ENCODE peak calls at places on chromosomes 6 and 20, in four cellular contexts. P is ovary, A is heart left ventricle, Z is spleen. U is an unnamed sample. For H3K4me1, the result is how much of the 10 kb centered on the place peaks cover.

GRCh38 chr6:67933278-67933677 is 701.8 kb upstream of the ADGRB3 start:
- DNase-seq in P (no peak), A (no peak), Z (no peak), U (no peak)

GRCh38 chr6:108117427-108118358 is 43.2 kb upstream of the OSTM1 start:
- DNase-seq in P (peak), A (peak), Z (peak), U (no peak)

GRCh38 chr20:10171864-10172751 is 46.5 kb upstream of the SNAP25 start:
- DNase-seq in P (peak), A (peak), Z (peak), U (no peak)

GRCh38 chr6:3919130-3919628 is 70.0 kb downstream of the FAM50B start:
- DNase-seq in P (no peak), A (no peak), Z (no peak), U (no peak)

GRCh38 chr20:57576002-57576401 is 15.1 kb downstream of the PCK1 start:
- DNase-seq in P (no peak), A (no peak), Z (peak), U (no peak)

GRCh38 chr6:7468382-7469081 is 72.9 kb upstream of the DSP start:
- DNase-seq in P (peak), A (peak), Z (no peak), U (no peak)

GRCh38 chr6:170423814-170424633 is 117.5 kb downstream of the FAM120B start:
- DNase-seq in P (peak), A (no peak), Z (no peak), U (no peak)

GRCh38 chr6:68639826-68640505 is 4.9 kb downstream of the ADGRB3 start:
- DNase-seq in P (no peak), A (no peak), Z (no peak), U (no peak)

GRCh38 chr6:5968817-5969726 is 37.7 kb downstream of the NRN1 start:
- DNase-seq in P (no peak), A (peak), Z (no peak), U (no peak)

GRCh38 chr20:37095609-37096414 is at the start of gene RBL1:
- DNase-seq in P (peak), A (peak), Z (peak), U (peak)
- TF ChIP-seq POLR2A in P (no peak), A (no peak), Z (no peak), U (no peak)

GRCh38 chr6:31729979-31730630 is 1.0 kb upstream of the DDAH2 start:
- DNase-seq in P (peak), A (peak), Z (peak), U (peak)
- H3K4me1 ChIP-seq in P (under half), A (under half), Z (half or more), U (half or more)

GRCh38 chr6:127918506-127919427 is 17.9 kb upstream of the THEMIS start:
- DNase-seq in P (no peak), A (no peak), Z (no peak), U (no peak)
- TF ChIP-seq POLR2A in P (no peak), A (no peak), Z (no peak), U (no peak)

DNA sequence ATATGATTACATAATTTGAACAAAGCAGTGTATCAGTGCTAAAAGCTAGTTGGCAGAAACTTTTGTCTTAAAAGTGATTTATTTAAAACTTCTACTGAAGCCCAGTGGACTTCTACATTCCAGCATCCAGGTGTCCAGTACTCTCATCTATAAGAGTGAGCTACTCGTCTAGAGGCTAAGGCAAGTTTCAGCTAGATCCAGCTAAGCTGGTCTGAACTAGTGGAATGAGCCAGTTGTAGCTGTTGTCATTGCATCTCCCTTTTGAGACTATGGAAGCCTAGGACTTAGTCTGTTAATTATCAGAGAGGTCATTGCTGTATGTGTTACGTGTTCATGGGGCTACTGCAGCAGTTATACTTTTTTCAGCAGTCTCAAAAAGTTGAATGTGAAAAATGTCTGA is 165.1 kb downstream of the ZFAND3 start:
- DNase-seq in P (no peak), A (no peak), Z (no peak), U (no peak)
- H3K4me1 ChIP-seq in P (under half), A (half or more), Z (half or more), U (half or more)

GRCh38 chr6:33391278-33392167 is at the start of gene KIFC1:
- DNase-seq in P (peak), A (peak), Z (peak), U (peak)
- TF ChIP-seq POLR2A in P (no peak), A (no peak), Z (no peak), U (no peak)

GRCh38 chr20:19808498-19808897 is 50.4 kb downstream of the RIN2 start:
- DNase-seq in P (no peak), A (no peak), Z (no peak), U (no peak)

GRCh38 chr20:19806806-19807691 is 49.0 kb downstream of the RIN2 start:
- DNase-seq in P (no peak), A (no peak), Z (no peak), U (no peak)

GRCh38 chr20:19811231-19811630 is 53.2 kb downstream of the RIN2 start:
- DNase-seq in P (no peak), A (no peak), Z (no peak), U (no peak)

GRCh38 chr20:19807901-19808300 is 49.8 kb downstream of the RIN2 start:
- DNase-seq in P (no peak), A (no peak), Z (no peak), U (no peak)

GRCh38 chr20:19809487-19809886 is 51.4 kb downstream of the RIN2 start:
- DNase-seq in P (no peak), A (no peak), Z (no peak), U (no peak)
- H3K4me1 ChIP-seq in P (under half), A (under half), Z (under half), U (under half)

GRCh38 chr6:158850807-158851115 is 31.6 kb upstream of the EZR start:
- DNase-seq in P (no peak), A (no peak), Z (no peak), U (no peak)

GRCh38 chr6:158852312-158853071 is 33.3 kb upstream of the EZR start:
- DNase-seq in P (no peak), A (no peak), Z (no peak), U (no peak)

GRCh38 chr6:158848441-158848840 is 29.3 kb upstream of the EZR start:
- DNase-seq in P (no peak), A (no peak), Z (no peak), U (no peak)

GRCh38 chr6:158847786-158848185 is 28.6 kb upstream of the EZR start:
- DNase-seq in P (no peak), A (no peak), Z (no peak), U (no peak)

DNA sequence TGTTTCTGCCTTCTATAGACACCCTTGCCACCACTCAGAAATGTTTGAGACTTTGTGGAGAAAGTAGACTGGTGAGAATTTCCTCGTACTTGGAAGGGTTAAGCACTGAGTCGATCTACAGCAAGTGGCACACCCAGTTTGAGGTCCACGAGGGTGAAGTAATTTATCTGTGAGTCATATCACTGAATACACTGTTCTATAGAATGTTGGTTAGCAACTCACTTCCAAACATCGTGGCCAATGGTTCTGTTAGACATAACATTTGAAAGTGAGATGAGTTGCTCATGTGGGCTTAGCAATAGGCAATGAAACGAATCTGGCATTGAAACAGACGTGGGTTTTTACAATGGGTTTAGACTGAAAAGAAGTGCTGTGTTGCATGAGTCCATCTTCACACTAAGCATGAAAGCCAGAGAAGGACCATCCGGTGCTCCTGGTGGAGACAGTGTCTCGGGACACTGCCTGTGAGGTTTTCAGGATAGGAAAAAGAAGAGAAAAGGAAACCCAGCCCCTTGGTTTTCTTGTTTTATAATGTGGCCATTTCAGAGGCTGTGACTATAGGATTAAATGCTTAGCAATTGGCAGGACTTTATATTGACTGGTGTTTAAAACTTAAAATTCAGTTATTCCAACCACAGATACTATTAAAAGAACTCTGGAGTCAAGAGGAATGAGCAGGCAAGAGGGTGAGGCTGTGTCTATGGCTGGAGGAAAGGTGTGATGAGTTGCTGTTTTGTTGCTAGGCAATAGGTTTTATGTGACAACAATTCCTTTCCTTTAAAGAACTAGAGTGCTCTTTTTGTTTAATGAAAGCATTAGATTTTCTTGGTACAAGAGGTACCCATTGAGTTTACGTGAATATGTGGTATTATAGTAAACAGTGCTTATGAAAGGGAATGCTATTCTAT is 31.0 kb upstream of the EZR start:
- DNase-seq in P (no peak), A (no peak), Z (no peak), U (no peak)
- TF ChIP-seq POLR2A in P (no peak), A (no peak), Z (no peak), U (no peak)

GRCh38 chr6:135269399-135270005 is 88.4 kb downstream of the MYB start:
- DNase-seq in P (no peak), A (no peak), Z (no peak), U (no peak)
- H3K4me1 ChIP-seq in P (under half), A (under half), Z (under half), U (under half)

DNA sequence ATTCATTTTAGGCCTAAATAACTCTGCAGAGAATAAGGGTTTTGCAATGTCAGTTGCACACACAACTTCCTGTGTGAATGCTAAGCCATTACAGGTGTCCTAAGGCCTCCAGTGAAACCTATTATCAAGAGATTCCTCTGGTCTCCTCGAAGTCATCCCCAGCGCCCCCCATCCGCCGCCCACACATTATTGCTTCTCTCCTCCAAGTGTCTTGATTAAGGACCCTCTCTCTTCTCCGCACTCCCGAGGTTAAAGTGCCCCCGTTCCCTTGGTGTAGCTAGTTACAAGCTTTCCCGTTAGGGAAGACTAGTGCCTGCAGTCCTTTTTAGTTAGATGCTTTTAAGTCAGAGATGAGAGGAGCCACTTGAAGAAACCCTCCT is 1.2 kb downstream of the HIVEP2 start:
- DNase-seq in P (peak), A (no peak), Z (peak), U (no peak)
- TF ChIP-seq POLR2A in P (no peak), A (no peak), Z (no peak), U (no peak)

U was measured in suprapubic skin.